ENCODE peak calls at places on chromosome 17, in nine cellular contexts. K is fibroblast of gingiva; D is dermis blood vessel endothelial cell; L is ELF-1; V is CD8-positive, alpha-beta T cell; T is activated CD8-positive, alpha-beta memory T cell treated with anti-CD3 and anti-CD28 coated beads for 4 hours; U is mucosa of descending colon; Z is pancreas; H is CD8-positive, alpha-beta memory T cell. Q is an unnamed sample.

GRCh38 chr17:79081571-79082276 is 7.1 kb downstream of the ENGASE start:
- DNase-seq in T (no peak), K (no peak), D (no peak), U (no peak), V (no peak), L (no peak), Z (no peak), H (no peak), Q (no peak)

GRCh38 chr17:46978489-46979022 is 497 bp downstream of the RPRML start:
- DNase-seq in U (no peak), K (no peak), L (peak; percentile 32), V (no peak), D (no peak), Z (no peak), T (no peak), H (no peak), Q (no peak)

GRCh38 chr17:77371888-77372443 is 231.2 kb downstream of the SEC14L1 start:
- DNase-seq in L (no peak), H (no peak), V (no peak), U (no peak), T (no peak), D (no peak), K (no peak), Z (no peak), Q (no peak)

GRCh38 chr17:9109933-9110332 is 88.6 kb downstream of the NTN1 start:
- DNase-seq in V (no peak), T (no peak), L (no peak), H (no peak), Z (no peak), K (no peak), D (no peak), U (no peak), Q (no peak)

GRCh38 chr17:44087319-44087718 is 16.8 kb downstream of the G6PC3 start:
- DNase-seq in U (no peak), D (no peak), L (no peak), V (no peak), T (no peak), H (no peak), K (no peak), Z (no peak), Q (no peak)

GRCh38 chr17:33291248-33292183 is 1.6 kb downstream of the ASIC2 start:
- DNase-seq in V (no peak), L (peak; percentile 65), K (peak; percentile 44), D (peak; percentile 18), U (peak; percentile 67), Z (no peak), H (no peak), T (no peak), Q (no peak)

GRCh38 chr17:32810690-32811089 is 66.2 kb downstream of the MYO1D start:
- DNase-seq in H (no peak), L (no peak), T (no peak), Z (no peak), D (no peak), U (no peak), V (no peak), K (no peak), Q (no peak)

GRCh38 chr17:65794572-65794971 is 233.1 kb upstream of the AXIN2 start:
- DNase-seq in Z (no peak), T (no peak), K (peak; percentile 5), H (no peak), U (peak; percentile 28), L (peak; percentile 31), V (no peak), D (peak; percentile 61), Q (no peak)

GRCh38 chr17:61393904-61394629 is 5.6 kb upstream of the TBX2 start:
- DNase-seq in K (no peak), Z (no peak), T (no peak), H (no peak), L (peak; percentile 88), V (no peak), D (no peak), U (no peak), Q (no peak)

GRCh38 chr17:79814966-79815835 is 18.3 kb upstream of the CBX8 start:
- DNase-seq in Z (peak; percentile 78), T (no peak), K (peak; percentile 31), U (peak; percentile 80), V (no peak), D (peak; percentile 29), L (peak; percentile 46), H (no peak), Q (no peak)

GRCh38 chr17:42441717-42442565 is 16.7 kb upstream of the ATP6V0A1 start:
- DNase-seq in L (no peak), D (peak; percentile 62), K (no peak), T (no peak), V (no peak), H (no peak), U (no peak), Z (no peak), Q (no peak)

GRCh38 chr17:1978396-1978962 is 46.7 kb downstream of the RTN4RL1 start:
- DNase-seq in L (no peak), V (no peak), T (no peak), U (no peak), Z (no peak), K (no peak), H (no peak), D (no peak), Q (no peak)

GRCh38 chr17:68314916-68315535 is 23.7 kb downstream of the ARSG start:
- DNase-seq in Z (no peak), L (no peak), K (no peak), D (no peak), V (no peak), U (no peak), T (no peak), H (no peak), Q (no peak)

GRCh38 chr17:50423553-50424159 is 2.4 kb upstream of the ACSF2 start:
- DNase-seq in D (peak; percentile 90), U (no peak), H (no peak), T (no peak), K (peak; percentile 47), V (no peak), Z (no peak), L (peak; percentile 37), Q (no peak)

GRCh38 chr17:42536372-42537155 is 523 bp downstream of the NAGLU start:
- DNase-seq in T (peak; percentile 43), D (peak; percentile 74), L (peak; percentile 85), V (peak; percentile 70), H (peak; percentile 76), Z (peak; percentile 91), K (peak; percentile 92), U (peak; percentile 91), Q (peak; percentile 35)

GRCh38 chr17:4908711-4909496 is 6.0 kb upstream of the CHRNE start:
- DNase-seq in L (peak; percentile 99), T (peak; percentile 41), Z (peak; percentile 86), K (peak; percentile 93), U (peak; percentile 92), H (peak; percentile 83), D (peak; percentile 96), V (peak; percentile 52), Q (peak; percentile 53)

GRCh38 chr17:75808549-75808904 is 23.9 kb downstream of the UNK start:
- DNase-seq in U (no peak), T (no peak), V (no peak), K (no peak), D (no peak), L (no peak), Z (no peak), H (peak; percentile 1), Q (no peak)

GRCh38 chr17:33120103-33120502 is 128.5 kb downstream of the SPACA3 start:
- DNase-seq in V (no peak), T (no peak), K (no peak), Z (no peak), L (no peak), U (no peak), H (no peak), D (no peak), Q (no peak)

GRCh38 chr17:69949931-69950330 is 125.1 kb upstream of the KCNJ16 start:
- DNase-seq in T (no peak), V (no peak), K (no peak), Z (no peak), U (no peak), D (no peak), L (no peak), H (no peak), Q (no peak)

GRCh38 chr17:51472670-51473069 is 212.3 kb downstream of the UTP18 start:
- DNase-seq in Z (no peak), K (no peak), H (no peak), T (no peak), V (no peak), D (no peak), U (no peak), L (no peak), Q (no peak)

GRCh38 chr17:81666092-81666341 is 388 bp downstream of the OXLD1 start:
- DNase-seq in H (no peak), T (no peak), D (peak; percentile 62), Z (no peak), L (no peak), V (no peak), U (no peak), K (no peak), Q (no peak)

GRCh38 chr17:77593081-77593480 is 365.4 kb upstream of the TNRC6C start:
- DNase-seq in U (no peak), D (no peak), T (no peak), Z (no peak), V (no peak), H (no peak), L (no peak), K (no peak), Q (no peak)

GRCh38 chr17:82970067-82970466 is 109.3 kb upstream of the METRNL start:
- DNase-seq in U (no peak), T (no peak), Z (no peak), K (no peak), V (no peak), L (no peak), H (no peak), D (no peak), Q (no peak)

GRCh38 chr17:55777471-55777971 is 26.7 kb downstream of the PCTP start:
- DNase-seq in K (no peak), T (no peak), V (no peak), L (no peak), H (no peak), D (no peak), Z (no peak), U (no peak), Q (no peak)

GRCh38 chr17:82217120-82217529 is 4.5 kb upstream of the CCDC57 start:
- DNase-seq in V (no peak), H (no peak), D (peak; percentile 54), Z (peak; percentile 58), L (no peak), T (no peak), U (peak; percentile 60), K (peak; percentile 48), Q (no peak)

GRCh38 chr17:30514895-30515596 is 37.8 kb downstream of the GOSR1 start:
- DNase-seq in H (no peak), T (no peak), V (no peak), Z (no peak), L (no peak), D (no peak), U (no peak), K (no peak), Q (no peak)

GRCh38 chr17:18043491-18043890 is 4.3 kb downstream of the GID4 start:
- DNase-seq in L (no peak), D (peak; percentile 59), K (no peak), V (no peak), U (no peak), H (no peak), Z (no peak), T (no peak), Q (no peak)

GRCh38 chr17:74361613-74362391 is at the start of gene BTBD17:
- DNase-seq in D (peak; percentile 65), L (peak; percentile 84), K (no peak), T (no peak), V (no peak), U (peak; percentile 78), Z (peak; percentile 41), H (peak; percentile 62), Q (no peak)

GRCh38 chr17:51371732-51372151 is 111.4 kb downstream of the UTP18 start:
- DNase-seq in V (peak; percentile 20), D (peak; percentile 70), H (no peak), T (peak; percentile 29), U (peak; percentile 31), K (peak; percentile 16), L (peak; percentile 83), Z (peak; percentile 34), Q (peak; percentile 24)

GRCh38 chr17:41629826-41630670 is 5.7 kb upstream of the KRT17 start:
- DNase-seq in H (peak; percentile 28), V (no peak), K (no peak), Z (no peak), D (no peak), L (no peak), T (no peak), U (no peak), Q (no peak)

GRCh38 chr17:40419559-40420331 is 2.0 kb upstream of the TOP2A start:
- DNase-seq in D (peak; percentile 56), T (no peak), U (no peak), L (peak; percentile 31), H (no peak), V (no peak), Z (no peak), K (no peak), Q (no peak)